ENCODE peak calls at places on chromosome X, in six cellular contexts. One of them, this sample, is unnamed.

GRCh38 chrX:70454441-70455365 is 10.1 kb downstream of the DLG3 start:
- DNase-seq in lower lobe of right lung: peak; percentile 86
- DNase-seq in PC-9: peak; percentile 90
- DNase-seq in left ventricle myocardium inferior: peak; percentile 71
- DNase-seq in tibial artery: peak; percentile 78
- DNase-seq in mammary epithelial cell: peak; percentile 77
- DNase-seq in this sample: no peak

GRCh38 chrX:153765138-153766079 is 1.4 kb downstream of the PLXNB3 start:
- DNase-seq in PC-9: no peak
- DNase-seq in lower lobe of right lung: peak; percentile 32
- DNase-seq in left ventricle myocardium inferior: no peak
- DNase-seq in tibial artery: no peak
- DNase-seq in mammary epithelial cell: no peak
- DNase-seq in this sample: no peak

GRCh38 chrX:10233173-10233572 is 76.4 kb downstream of the CLCN4 start:
- DNase-seq in PC-9: no peak
- DNase-seq in left ventricle myocardium inferior: no peak
- DNase-seq in lower lobe of right lung: no peak
- DNase-seq in mammary epithelial cell: no peak
- DNase-seq in tibial artery: no peak
- DNase-seq in this sample: no peak

GRCh38 chrX:45849261-45849660 is 648.6 kb upstream of the DIPK2B start:
- DNase-seq in mammary epithelial cell: peak; percentile 84
- DNase-seq in tibial artery: no peak
- DNase-seq in left ventricle myocardium inferior: no peak
- DNase-seq in PC-9: peak; percentile 78
- DNase-seq in lower lobe of right lung: no peak
- DNase-seq in this sample: peak; percentile 36

GRCh38 chrX:40644821-40645358 is 2.5 kb downstream of the CXorf38 start:
- DNase-seq in lower lobe of right lung: peak; percentile 57
- DNase-seq in tibial artery: peak; percentile 71
- DNase-seq in PC-9: peak; percentile 49
- DNase-seq in left ventricle myocardium inferior: peak; percentile 25
- DNase-seq in mammary epithelial cell: peak; percentile 48
- DNase-seq in this sample: no peak

GRCh38 chrX:49041683-49042529 is 1.3 kb downstream of the TFE3 start:
- DNase-seq in lower lobe of right lung: no peak
- DNase-seq in mammary epithelial cell: peak; percentile 52
- DNase-seq in left ventricle myocardium inferior: peak; percentile 17
- DNase-seq in PC-9: no peak
- DNase-seq in tibial artery: no peak
- DNase-seq in this sample: peak; percentile 29

GRCh38 chrX:2320580-2321327 is 180.0 kb downstream of the DHRSX start:
- DNase-seq in mammary epithelial cell: no peak
- DNase-seq in tibial artery: no peak
- DNase-seq in PC-9: no peak
- DNase-seq in left ventricle myocardium inferior: peak; percentile 67
- DNase-seq in lower lobe of right lung: peak; percentile 79
- DNase-seq in this sample: peak; percentile 41

GRCh38 chrX:88612870-88613329 is 134.1 kb upstream of the CPXCR1 start:
- DNase-seq in mammary epithelial cell: no peak
- DNase-seq in tibial artery: no peak
- DNase-seq in PC-9: no peak
- DNase-seq in left ventricle myocardium inferior: no peak
- DNase-seq in lower lobe of right lung: no peak
- DNase-seq in this sample: no peak

GRCh38 chrX:105821471-105822081 is 763 bp upstream of the NRK start:
- DNase-seq in left ventricle myocardium inferior: no peak
- DNase-seq in tibial artery: peak; percentile 39
- DNase-seq in PC-9: no peak
- DNase-seq in mammary epithelial cell: no peak
- DNase-seq in lower lobe of right lung: peak; percentile 38
- DNase-seq in this sample: peak; percentile 4

GRCh38 chrX:85592980-85593379 is 213.5 kb upstream of the POF1B start:
- DNase-seq in left ventricle myocardium inferior: no peak
- DNase-seq in PC-9: no peak
- DNase-seq in tibial artery: no peak
- DNase-seq in lower lobe of right lung: no peak
- DNase-seq in mammary epithelial cell: no peak
- DNase-seq in this sample: no peak

GRCh38 chrX:38817004-38817703 is 15.9 kb downstream of the MID1IP1 start:
- DNase-seq in left ventricle myocardium inferior: peak; percentile 53
- DNase-seq in tibial artery: peak; percentile 66
- DNase-seq in mammary epithelial cell: no peak
- DNase-seq in PC-9: no peak
- DNase-seq in lower lobe of right lung: peak; percentile 54
- DNase-seq in this sample: no peak

GRCh38 chrX:21529771-21530170 is 128.4 kb downstream of the KLHL34 start:
- DNase-seq in mammary epithelial cell: no peak
- DNase-seq in tibial artery: no peak
- DNase-seq in left ventricle myocardium inferior: no peak
- DNase-seq in PC-9: no peak
- DNase-seq in lower lobe of right lung: no peak
- DNase-seq in this sample: no peak

GRCh38 chrX:370963-371745 is 15.6 kb downstream of the PPP2R3B start:
- DNase-seq in tibial artery: no peak
- DNase-seq in PC-9: no peak
- DNase-seq in left ventricle myocardium inferior: no peak
- DNase-seq in lower lobe of right lung: no peak
- DNase-seq in mammary epithelial cell: no peak
- DNase-seq in this sample: no peak

GRCh38 chrX:57677132-57677858 is 2.8 kb downstream of the NLRP2B start:
- DNase-seq in tibial artery: no peak
- DNase-seq in PC-9: no peak
- DNase-seq in lower lobe of right lung: no peak
- DNase-seq in left ventricle myocardium inferior: no peak
- DNase-seq in mammary epithelial cell: no peak
- DNase-seq in this sample: no peak

GRCh38 chrX:50980251-50980650 is 69.7 kb downstream of the BMP15 start:
- DNase-seq in mammary epithelial cell: no peak
- DNase-seq in lower lobe of right lung: no peak
- DNase-seq in left ventricle myocardium inferior: no peak
- DNase-seq in tibial artery: no peak
- DNase-seq in PC-9: no peak
- DNase-seq in this sample: no peak

GRCh38 chrX:87805829-87806490 is 288.4 kb downstream of the KLHL4 start:
- DNase-seq in mammary epithelial cell: no peak
- DNase-seq in lower lobe of right lung: no peak
- DNase-seq in tibial artery: no peak
- DNase-seq in PC-9: no peak
- DNase-seq in left ventricle myocardium inferior: no peak
- DNase-seq in this sample: no peak

GRCh38 chrX:135520022-135520552 is 373 bp upstream of the INTS6L start:
- DNase-seq in lower lobe of right lung: no peak
- DNase-seq in PC-9: no peak
- DNase-seq in left ventricle myocardium inferior: no peak
- DNase-seq in tibial artery: no peak
- DNase-seq in mammary epithelial cell: peak; percentile 9
- DNase-seq in this sample: peak; percentile 16

GRCh38 chrX:150508461-150509367 is 59.7 kb upstream of the MTM1 start:
- DNase-seq in PC-9: no peak
- DNase-seq in mammary epithelial cell: no peak
- DNase-seq in tibial artery: peak; percentile 91
- DNase-seq in lower lobe of right lung: peak; percentile 52
- DNase-seq in left ventricle myocardium inferior: peak; percentile 54
- DNase-seq in this sample: no peak

GRCh38 chrX:83819304-83819703 is 41.6 kb upstream of the CYLC1 start:
- DNase-seq in lower lobe of right lung: no peak
- DNase-seq in left ventricle myocardium inferior: no peak
- DNase-seq in tibial artery: no peak
- DNase-seq in PC-9: no peak
- DNase-seq in mammary epithelial cell: no peak
- DNase-seq in this sample: no peak
- TF ChIP-seq CTCF in lower lobe of right lung: no peak
- TF ChIP-seq CTCF in left ventricle myocardium inferior: no peak
- TF ChIP-seq CTCF in tibial artery: no peak
- TF ChIP-seq CTCF in PC-9: no peak
- TF ChIP-seq CTCF in mammary epithelial cell: no peak
- TF ChIP-seq CTCF in this sample: no peak

GRCh38 chrX:55452825-55453124 is 848 bp downstream of the MAGEH1 start:
- DNase-seq in mammary epithelial cell: no peak
- DNase-seq in PC-9: no peak
- DNase-seq in left ventricle myocardium inferior: no peak
- DNase-seq in lower lobe of right lung: no peak
- DNase-seq in tibial artery: no peak
- DNase-seq in this sample: no peak

GRCh38 chrX:55451125-55451524 is 802 bp upstream of the MAGEH1 start:
- DNase-seq in mammary epithelial cell: no peak
- DNase-seq in tibial artery: no peak
- DNase-seq in PC-9: no peak
- DNase-seq in lower lobe of right lung: no peak
- DNase-seq in left ventricle myocardium inferior: no peak
- DNase-seq in this sample: no peak

GRCh38 chrX:55450259-55450658 is 1.7 kb upstream of the MAGEH1 start:
- DNase-seq in PC-9: no peak
- DNase-seq in left ventricle myocardium inferior: no peak
- DNase-seq in tibial artery: no peak
- DNase-seq in lower lobe of right lung: no peak
- DNase-seq in mammary epithelial cell: no peak
- DNase-seq in this sample: no peak

GRCh38 chrX:55451990-55452824 is at the start of gene MAGEH1:
- DNase-seq in left ventricle myocardium inferior: peak; percentile 84
- DNase-seq in tibial artery: peak; percentile 91
- DNase-seq in lower lobe of right lung: peak; percentile 87
- DNase-seq in PC-9: no peak
- DNase-seq in mammary epithelial cell: peak; percentile 45
- DNase-seq in this sample: peak; percentile 53

GRCh38 chrX:55451626-55451989 is 319 bp upstream of the MAGEH1 start:
- DNase-seq in tibial artery: no peak
- DNase-seq in mammary epithelial cell: no peak
- DNase-seq in left ventricle myocardium inferior: no peak
- DNase-seq in PC-9: no peak
- DNase-seq in lower lobe of right lung: no peak
- DNase-seq in this sample: no peak
- H3K27ac ChIP-seq in tibial artery: peak overlapping the region; percentile 85
- H3K27ac ChIP-seq in mammary epithelial cell: no peak overlapping the region
- H3K27ac ChIP-seq in left ventricle myocardium inferior: peak overlapping the region; percentile 88
- H3K27ac ChIP-seq in PC-9: no peak overlapping the region
- H3K27ac ChIP-seq in lower lobe of right lung: peak overlapping the region; percentile 82
- H3K27ac ChIP-seq in this sample: peak overlapping the region; percentile 89

GRCh38 chrX:146658379-146658778 is 151.2 kb upstream of the CXorf51B start:
- DNase-seq in PC-9: no peak
- DNase-seq in mammary epithelial cell: no peak
- DNase-seq in left ventricle myocardium inferior: no peak
- DNase-seq in lower lobe of right lung: no peak
- DNase-seq in tibial artery: no peak
- DNase-seq in this sample: no peak
- H3K9me3 ChIP-seq in PC-9: peaks cover 4% of the 10 kb centered on the region
- H3K9me3 ChIP-seq in mammary epithelial cell: peaks cover 11% of the 10 kb centered on the region
- H3K9me3 ChIP-seq in left ventricle myocardium inferior: peaks cover 6% of the 10 kb centered on the region
- H3K9me3 ChIP-seq in lower lobe of right lung: no peaks in the 10 kb centered on the region
- H3K9me3 ChIP-seq in tibial artery: no peaks in the 10 kb centered on the region
- H3K9me3 ChIP-seq in this sample: no peaks in the 10 kb centered on the region

GRCh38 chrX:41761702-41762101 is 37.7 kb downstream of the GPR82 start:
- DNase-seq in lower lobe of right lung: no peak
- DNase-seq in PC-9: no peak
- DNase-seq in left ventricle myocardium inferior: no peak
- DNase-seq in mammary epithelial cell: no peak
- DNase-seq in tibial artery: no peak
- DNase-seq in this sample: no peak

GRCh38 chrX:41761169-41761568 is 37.2 kb downstream of the GPR82 start:
- DNase-seq in mammary epithelial cell: no peak
- DNase-seq in PC-9: no peak
- DNase-seq in tibial artery: no peak
- DNase-seq in left ventricle myocardium inferior: no peak
- DNase-seq in lower lobe of right lung: no peak
- DNase-seq in this sample: no peak

GRCh38 chrX:41758391-41758790 is 34.4 kb downstream of the GPR82 start:
- DNase-seq in mammary epithelial cell: no peak
- DNase-seq in PC-9: no peak
- DNase-seq in lower lobe of right lung: no peak
- DNase-seq in left ventricle myocardium inferior: no peak
- DNase-seq in tibial artery: no peak
- DNase-seq in this sample: no peak

DNA sequence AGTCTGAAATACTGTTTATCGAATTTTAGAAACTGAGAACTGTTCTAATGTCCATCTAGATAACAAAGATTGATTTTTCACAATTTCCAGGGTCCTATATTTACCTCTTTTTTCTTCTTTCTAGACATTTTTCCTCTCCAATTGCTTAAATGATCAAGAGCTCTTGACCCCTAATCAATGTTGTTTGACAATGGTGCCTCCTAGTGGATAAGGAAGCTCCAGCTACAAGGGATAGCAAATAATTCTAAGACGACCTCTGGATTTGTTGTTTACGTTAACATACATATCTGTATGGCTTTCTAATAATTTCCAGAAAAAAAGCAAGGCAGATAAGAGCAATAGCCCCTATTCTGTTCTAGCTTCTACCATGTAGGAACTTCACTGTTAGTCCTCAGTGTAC is 35.8 kb downstream of the GPR82 start:
- DNase-seq in tibial artery: no peak
- DNase-seq in PC-9: no peak
- DNase-seq in left ventricle myocardium inferior: no peak
- DNase-seq in mammary epithelial cell: peak; percentile 3
- DNase-seq in lower lobe of right lung: no peak
- DNase-seq in this sample: no peak
- TF ChIP-seq CTCF in tibial artery: peak; percentile 28
- TF ChIP-seq CTCF in PC-9: no peak
- TF ChIP-seq CTCF in left ventricle myocardium inferior: peak; percentile 63
- TF ChIP-seq CTCF in mammary epithelial cell: peak; percentile 50
- TF ChIP-seq CTCF in lower lobe of right lung: peak; percentile 44
- TF ChIP-seq CTCF in this sample: peak; percentile 63

DNA sequence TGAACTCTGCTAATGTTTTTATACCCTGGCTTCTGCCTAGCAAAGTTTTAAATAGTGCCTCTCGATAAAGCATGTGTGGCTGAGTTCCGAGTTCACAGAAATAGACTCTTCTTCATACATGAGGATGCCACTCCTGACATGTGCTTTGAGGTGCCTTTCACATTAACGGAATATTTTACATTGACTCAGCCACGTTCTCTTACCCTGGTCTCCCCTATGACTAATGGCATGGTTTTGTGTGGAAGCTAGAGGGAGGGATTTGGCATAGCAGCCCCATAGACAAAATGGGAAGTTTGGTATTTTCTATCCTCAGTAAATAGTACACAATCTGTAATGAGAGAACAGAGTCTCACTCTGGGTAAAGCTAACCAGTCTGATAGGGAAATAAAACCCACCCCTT is 69.0 kb downstream of the PCDH19 start:
- DNase-seq in tibial artery: no peak
- DNase-seq in left ventricle myocardium inferior: no peak
- DNase-seq in lower lobe of right lung: no peak
- DNase-seq in PC-9: no peak
- DNase-seq in mammary epithelial cell: no peak
- DNase-seq in this sample: no peak
- H3K27ac ChIP-seq in tibial artery: no peak overlapping the region
- H3K27ac ChIP-seq in left ventricle myocardium inferior: no peak overlapping the region
- H3K27ac ChIP-seq in lower lobe of right lung: no peak overlapping the region
- H3K27ac ChIP-seq in PC-9: no peak overlapping the region
- H3K27ac ChIP-seq in mammary epithelial cell: no peak overlapping the region
- H3K27ac ChIP-seq in this sample: no peak overlapping the region

This sample was measured in AG04450.